ENCODE peak calls at places on chromosome 18, in seven cellular contexts. E is astrocyte of the spinal cord, W is cerebellar nuclear complex, J is AG08395, I is GM12892, F is left ventricle myocardium inferior, M is right atrium auricular region. A is an unnamed sample.

GRCh38 chr18:48612511-48612910 is 73.7 kb downstream of the CTIF start:
- DNase-seq in E (no peak), W (no peak), J (no peak), I (no peak), F (no peak), M (no peak), A (no peak)

GRCh38 chr18:75530118-75530517 is 102.6 kb upstream of the SMIM21 start:
- DNase-seq in E (no peak), W (no peak), J (no peak), I (no peak), F (no peak), M (no peak), A (no peak)

GRCh38 chr18:811192-812122 is 585 bp downstream of the YES1 start:
- DNase-seq in E (peak), W (no peak), J (peak), I (no peak), F (peak), M (no peak), A (no peak)

GRCh38 chr18:3121256-3121655 is 98.5 kb downstream of the MYOM1 start:
- DNase-seq in E (no peak), W (no peak), J (no peak), I (no peak), F (no peak), M (no peak), A (no peak)

GRCh38 chr18:28511421-28511821 is 334.5 kb upstream of the CDH2 start:
- DNase-seq in E (peak), W (no peak), J (no peak), I (no peak), F (no peak), M (no peak), A (no peak)

GRCh38 chr18:44696892-44697291 is 16.2 kb downstream of the SETBP1 start:
- DNase-seq in E (no peak), W (no peak), J (no peak), I (no peak), F (no peak), M (no peak), A (no peak)

GRCh38 chr18:27244259-27244658 is 59.2 kb upstream of the CHST9 start:
- DNase-seq in E (no peak), W (no peak), J (no peak), I (no peak), F (no peak), M (no peak), A (no peak)

GRCh38 chr18:26040051-26040656 is 50.3 kb downstream of the SS18 start:
- DNase-seq in E (no peak), W (no peak), J (no peak), I (no peak), F (no peak), M (no peak), A (no peak)

GRCh38 chr18:47118986-47119385 is 31.3 kb downstream of the HDHD2 start:
- DNase-seq in E (peak), W (no peak), J (peak), I (no peak), F (no peak), M (no peak), A (no peak)

GRCh38 chr18:57624988-57625387 is 3.4 kb upstream of the NARS1 start:
- DNase-seq in E (peak), W (no peak), J (peak), I (no peak), F (no peak), M (no peak), A (no peak)

GRCh38 chr18:24530630-24531111 is 70.2 kb downstream of the HRH4 start:
- DNase-seq in E (peak), W (no peak), J (peak), I (no peak), F (no peak), M (no peak), A (no peak)

GRCh38 chr18:49561377-49562193 is at the start of gene LIPG:
- DNase-seq in E (peak), W (no peak), J (peak), I (no peak), F (no peak), M (no peak), A (no peak)

GRCh38 chr18:59311631-59312030 is 6.8 kb downstream of the CPLX4 start:
- DNase-seq in E (peak), W (no peak), J (peak), I (no peak), F (no peak), M (no peak), A (no peak)

GRCh38 chr18:52200406-52200805 is 139.6 kb upstream of the DCC start:
- DNase-seq in E (no peak), W (no peak), J (no peak), I (no peak), F (no peak), M (no peak), A (no peak)

GRCh38 chr18:24609249-24609648 is 148.8 kb downstream of the HRH4 start:
- DNase-seq in E (no peak), W (no peak), J (peak), I (no peak), F (no peak), M (no peak), A (no peak)

GRCh38 chr18:58337285-58337684 is 291.6 kb downstream of the ALPK2 start:
- DNase-seq in E (no peak), W (no peak), J (no peak), I (no peak), F (no peak), M (no peak), A (no peak)

GRCh38 chr18:55243852-55244251 is 284.6 kb upstream of the CCDC68 start:
- DNase-seq in E (peak), W (no peak), J (peak), I (no peak), F (no peak), M (no peak), A (no peak)